ENCODE peak calls at places on chromosomes 6 and 20, in seven cellular contexts. Z is OCI-LY7; I is H9; L is activated naive CD8-positive, alpha-beta T cell treated with anti-CD3 and anti-CD28 coated beads, Interleukin-2, amount 50 U/mL, for 16 hours; F is adrenal gland; K is activated CD4-positive, CD25-positive, alpha-beta regulatory T cell; C is HT1080. U is an unnamed sample.

GRCh38 chr6:130903602-130904001 is 76.4 kb downstream of the SMLR1 start:
- DNase-seq in I (no peak), K (no peak), L (no peak), Z (no peak), C (no peak), F (no peak), U (no peak)

GRCh38 chr6:35724059-35724458 is 12.8 kb upstream of the ARMC12 start:
- DNase-seq in C (no peak), F (no peak), K (no peak), I (no peak), L (no peak), Z (no peak), U (no peak)

GRCh38 chr20:2169456-2170088 is 67.9 kb downstream of the STK35 start:
- DNase-seq in L (no peak), F (no peak), Z (no peak), K (no peak), I (no peak), C (no peak), U (no peak)

GRCh38 chr6:44020664-44021425 is 106.4 kb downstream of the MRPL14 start:
- DNase-seq in Z (no peak), F (no peak), L (no peak), K (no peak), I (no peak), C (no peak), U (no peak)

GRCh38 chr20:6940052-6940451 is 172.6 kb downstream of the BMP2 start:
- DNase-seq in C (peak; percentile 49), L (no peak), Z (peak; percentile 5), F (peak; percentile 0), I (peak; percentile 64), K (no peak), U (peak; percentile 64)

GRCh38 chr20:63031251-63032014 is 24.7 kb upstream of the BHLHE23 start:
- DNase-seq in K (no peak), F (no peak), C (no peak), L (no peak), Z (no peak), I (no peak), U (no peak)

GRCh38 chr6:20038805-20039204 is 173.5 kb downstream of the MBOAT1 start:
- DNase-seq in F (no peak), I (no peak), K (no peak), L (no peak), Z (no peak), C (peak; percentile 12), U (no peak)

GRCh38 chr6:133590196-133590595 is 298.7 kb upstream of the TCF21 start:
- DNase-seq in I (no peak), C (no peak), L (no peak), K (no peak), Z (no peak), F (no peak), U (no peak)

GRCh38 chr6:45687570-45687969 is 309.8 kb upstream of the SUPT3H start:
- DNase-seq in K (no peak), C (no peak), Z (no peak), F (no peak), L (no peak), I (no peak), U (no peak)

GRCh38 chr6:57109905-57110304 is 19.9 kb downstream of the ZNF451 start:
- DNase-seq in I (no peak), Z (no peak), K (no peak), F (no peak), L (no peak), C (no peak), U (no peak)

GRCh38 chr20:50372770-50373088 is 137.5 kb upstream of the PTPN1 start:
- DNase-seq in I (no peak), Z (no peak), L (no peak), F (no peak), K (no peak), C (peak; percentile 63), U (peak; percentile 38)

GRCh38 chr20:47146703-47147102 is 209.8 kb downstream of the ZMYND8 start:
- DNase-seq in C (peak; percentile 79), K (no peak), I (no peak), L (no peak), F (no peak), Z (no peak), U (no peak)

GRCh38 chr6:34246563-34247391 is 2.0 kb downstream of the SMIM29 start:
- DNase-seq in F (no peak), K (peak; percentile 15), C (peak; percentile 78), L (no peak), I (peak; percentile 89), Z (peak; percentile 73), U (peak; percentile 96)

GRCh38 chr6:152308306-152308705 is 328.9 kb downstream of the SYNE1 start:
- DNase-seq in L (no peak), K (no peak), I (no peak), Z (no peak), C (no peak), F (no peak), U (no peak)

GRCh38 chr6:111523484-111524166 is 40.6 kb upstream of the REV3L start:
- DNase-seq in F (no peak), I (no peak), L (no peak), C (no peak), K (no peak), Z (no peak), U (peak; percentile 84)

GRCh38 chr20:46350201-46350985 is 42.1 kb upstream of the CDH22 start:
- DNase-seq in F (peak; percentile 82), C (peak; percentile 81), K (no peak), I (peak; percentile 70), Z (peak; percentile 50), L (no peak), U (no peak)

GRCh38 chr6:43858161-43859153 is 88.4 kb downstream of the VEGFA start:
- DNase-seq in C (no peak), L (no peak), Z (no peak), K (no peak), I (no peak), F (no peak), U (peak; percentile 35)

GRCh38 chr20:47241345-47241781 is 115.1 kb downstream of the ZMYND8 start:
- DNase-seq in Z (no peak), C (peak; percentile 17), F (no peak), I (no peak), K (no peak), L (no peak), U (no peak)

GRCh38 chr6:86154852-86155251 is 512.2 kb upstream of the SYNCRIP start:
- DNase-seq in K (no peak), Z (no peak), L (no peak), I (no peak), F (no peak), C (no peak), U (no peak)

GRCh38 chr20:50338479-50339195 is 148.0 kb downstream of the CEBPB start:
- DNase-seq in Z (no peak), I (peak; percentile 58), C (peak; percentile 54), L (no peak), K (no peak), F (peak; percentile 64), U (no peak)

GRCh38 chr20:38579219-38579618 is 1.8 kb upstream of the ADIG start:
- DNase-seq in L (no peak), Z (no peak), F (no peak), K (no peak), C (no peak), I (no peak), U (no peak)

GRCh38 chr6:16419636-16420331 is 181.4 kb downstream of the GMPR start:
- DNase-seq in L (no peak), F (no peak), C (no peak), Z (peak; percentile 13), K (no peak), I (no peak), U (no peak)

GRCh38 chr20:16064991-16065707 is 508.1 kb downstream of the KIF16B start:
- DNase-seq in C (no peak), L (no peak), I (no peak), Z (no peak), K (no peak), F (no peak), U (peak; percentile 91)

GRCh38 chr6:105851181-105851580 is 235.0 kb upstream of the PRDM1 start:
- DNase-seq in I (peak; percentile 58), Z (no peak), C (no peak), L (no peak), K (no peak), F (no peak), U (peak; percentile 26)

GRCh38 chr6:151191477-151191995 is 48.2 kb upstream of the AKAP12 start:
- DNase-seq in L (no peak), I (no peak), K (no peak), Z (no peak), C (no peak), F (no peak), U (peak; percentile 87)

GRCh38 chr6:3727593-3728108 is 23.9 kb downstream of the PXDC1 start:
- DNase-seq in Z (no peak), K (no peak), F (no peak), L (no peak), C (no peak), I (no peak), U (no peak)

GRCh38 chr6:221531-222349 is 70.5 kb upstream of the DUSP22 start:
- DNase-seq in F (no peak), L (no peak), I (no peak), K (no peak), Z (no peak), C (no peak), U (no peak)

GRCh38 chr20:38893485-38894090 is 32.6 kb upstream of the FAM83D start:
- DNase-seq in L (peak; percentile 62), K (peak; percentile 61), I (peak; percentile 88), Z (peak; percentile 81), C (peak; percentile 45), F (peak; percentile 61), U (peak; percentile 93)

GRCh38 chr6:169070506-169071176 is 183.0 kb downstream of the THBS2 start:
- DNase-seq in I (no peak), Z (no peak), L (no peak), K (no peak), F (peak; percentile 96), C (peak; percentile 98), U (no peak)

GRCh38 chr6:24788031-24788665 is 10.6 kb downstream of the ARMH2 start:
- DNase-seq in Z (no peak), C (no peak), L (no peak), F (no peak), I (no peak), K (no peak), U (no peak)

GRCh38 chr20:61940491-61940890 is 125.2 kb downstream of the TAF4 start:
- DNase-seq in K (no peak), C (no peak), F (no peak), Z (no peak), L (no peak), I (no peak), U (peak; percentile 41)

GRCh38 chr6:104580452-104580851 is 279.3 kb downstream of the HACE1 start:
- DNase-seq in C (no peak), L (no peak), K (no peak), I (no peak), F (no peak), Z (no peak), U (no peak)

GRCh38 chr6:22732186-22732970 is 163.0 kb downstream of the HDGFL1 start:
- DNase-seq in K (no peak), C (no peak), F (no peak), Z (no peak), L (no peak), I (no peak), U (no peak)

GRCh38 chr20:59559863-59560262 is 44.5 kb upstream of the PHACTR3 start:
- DNase-seq in K (no peak), L (no peak), F (no peak), Z (no peak), I (no peak), C (no peak), U (no peak)

GRCh38 chr6:96394727-96395126 is 126.9 kb upstream of the UFL1 start:
- DNase-seq in I (no peak), K (no peak), L (no peak), Z (no peak), F (peak; percentile 35), C (peak; percentile 23), U (peak; percentile 65)

GRCh38 chr20:21189761-21190523 is 64.1 kb downstream of the KIZ start:
- DNase-seq in Z (no peak), L (no peak), C (no peak), I (peak; percentile 76), F (no peak), K (no peak), U (peak; percentile 94)

GRCh38 chr6:13479971-13480434 is 7.4 kb downstream of the GFOD1 start:
- DNase-seq in K (no peak), Z (no peak), I (no peak), L (no peak), C (no peak), F (no peak), U (peak; percentile 43)

GRCh38 chr6:75403563-75403962 is 90.0 kb downstream of the FILIP1 start:
- DNase-seq in F (no peak), L (no peak), I (no peak), K (no peak), Z (no peak), C (no peak), U (no peak)

U was measured in NCI-H69.